ENCODE peak calls at places on chromosomes 12 and 14, in six cellular contexts. U is fibroblast of lung, S is IMR-90, D is cardiac muscle cell, F is aorta, I is GM23338. W is an unnamed sample. For H3K4me1, the result is how much of the 10 kb centered on the place peaks cover.

GRCh38 chr14:104802913-104803184 is 1.9 kb downstream of the ZBTB42 start:
- DNase-seq in U (no peak), S (no peak), D (no peak), F (no peak), I (no peak), W (no peak)

GRCh38 chr14:89419973-89420482 is 3.0 kb upstream of the FOXN3 start:
- DNase-seq in U (no peak), S (no peak), D (no peak), F (no peak), I (no peak), W (no peak)

GRCh38 chr12:117789195-117789912 is 179.4 kb downstream of the KSR2 start:
- DNase-seq in U (no peak), S (no peak), D (no peak), F (no peak), I (peak), W (no peak)

GRCh38 chr14:68248481-68249255 is 429.1 kb downstream of the RAD51B start:
- DNase-seq in U (peak), S (peak), D (peak), F (peak), I (peak), W (peak)

GRCh38 chr14:45091696-45092095 is 7.8 kb downstream of the PRPF39 start:
- DNase-seq in U (peak), S (peak), D (no peak), F (no peak), I (no peak), W (no peak)

GRCh38 chr14:96806836-96807235 is 9.7 kb downstream of the VRK1 start:
- DNase-seq in U (peak), S (no peak), D (no peak), F (no peak), I (no peak), W (no peak)

GRCh38 chr12:131536766-131537165 is 174.1 kb upstream of the SFSWAP start:
- DNase-seq in U (no peak), S (no peak), D (no peak), F (no peak), I (no peak), W (no peak)

GRCh38 chr12:77940011-77940423 is 109.3 kb downstream of the NAV3 start:
- DNase-seq in U (peak), S (peak), D (peak), F (no peak), I (no peak), W (no peak)

GRCh38 chr12:89873745-89874144 is 165.1 kb upstream of the ATP2B1 start:
- DNase-seq in U (peak), S (peak), D (peak), F (no peak), I (no peak), W (no peak)

GRCh38 chr14:75156901-75157300 is 19.5 kb downstream of the TMED10 start:
- DNase-seq in U (no peak), S (no peak), D (no peak), F (no peak), I (no peak), W (no peak)

GRCh38 chr12:46377678-46378077 is 5.1 kb upstream of the SLC38A2 start:
- DNase-seq in U (no peak), S (peak), D (no peak), F (no peak), I (no peak), W (no peak)

GRCh38 chr14:21160061-21160610 is 4.3 kb upstream of the OR5AU1 start:
- DNase-seq in U (no peak), S (no peak), D (no peak), F (no peak), I (no peak), W (no peak)

GRCh38 chr12:6072302-6072752 is 52.1 kb downstream of the VWF start:
- DNase-seq in U (peak), S (peak), D (no peak), F (no peak), I (no peak), W (no peak)

DNA sequence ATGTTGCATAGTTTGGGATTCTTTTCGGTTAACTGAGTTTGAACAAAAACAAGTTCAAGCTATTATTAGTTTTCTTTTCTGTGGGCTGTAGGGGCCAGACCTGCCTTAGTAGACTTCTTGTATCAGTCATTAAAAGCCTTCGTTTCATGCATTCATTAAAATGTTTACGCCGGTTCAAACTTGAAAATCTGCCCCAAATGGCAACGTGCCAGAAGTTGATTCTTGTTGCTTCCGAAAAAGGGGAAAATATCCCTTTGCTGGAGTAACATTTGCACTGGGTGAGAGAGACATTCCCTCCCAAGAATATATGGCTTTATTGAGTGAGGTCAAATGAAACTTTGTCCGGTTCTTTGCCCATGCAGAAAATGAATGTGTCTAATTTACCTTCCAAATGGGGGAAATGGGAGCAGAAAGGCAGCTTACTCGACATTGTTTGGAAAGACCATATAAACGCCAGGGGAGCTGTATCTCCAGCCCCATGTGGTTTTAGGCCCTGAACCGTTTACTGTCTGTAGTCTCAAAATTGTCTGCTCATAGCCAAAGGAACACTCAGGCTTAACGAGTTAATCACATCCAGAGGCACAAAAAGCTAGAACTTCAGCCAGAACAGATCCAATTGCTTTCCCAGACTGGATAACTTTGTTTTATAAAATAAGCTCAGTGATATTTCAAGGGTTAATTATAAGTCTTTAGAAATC is 3.0 kb upstream of the EMP1 start:
- DNase-seq in U (no peak), S (no peak), D (no peak), F (no peak), I (no peak), W (no peak)
- H3K27ac ChIP-seq in U (no peak), S (no peak), D (no peak), F (no peak), I (no peak), W (no peak)

DNA sequence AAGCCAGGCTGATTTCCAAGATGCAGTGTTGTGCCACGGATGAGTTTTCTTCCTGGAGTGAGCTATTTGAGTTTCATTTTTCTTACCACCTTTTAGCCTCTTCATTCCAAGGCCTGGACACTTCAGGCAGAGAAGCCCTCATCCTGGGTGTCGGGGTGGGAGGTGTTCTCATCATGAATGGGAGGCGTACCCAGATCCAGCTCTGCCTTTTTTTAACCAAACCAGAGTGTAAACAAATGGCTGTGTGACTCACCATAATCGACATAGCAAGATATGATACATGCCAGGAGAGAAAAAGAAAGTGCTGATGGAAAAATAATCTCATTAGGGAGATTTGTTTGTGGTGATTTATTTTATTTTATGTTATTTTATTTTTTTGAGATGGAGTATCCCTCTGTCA is 80.0 kb downstream of the ARF6 start:
- DNase-seq in U (peak), S (peak), D (no peak), F (no peak), I (no peak), W (no peak)
- H3K4me1 ChIP-seq in U (under half), S (under half), D (under half), F (under half), I (under half), W (half or more)

GRCh38 chr14:59920378-59920683 is 387 bp downstream of the LRRC9 start:
- DNase-seq in U (peak), S (no peak), D (no peak), F (no peak), I (no peak), W (no peak)

GRCh38 chr14:59918824-59919581 is 941 bp upstream of the LRRC9 start:
- DNase-seq in U (peak), S (peak), D (peak), F (no peak), I (peak), W (no peak)

DNA sequence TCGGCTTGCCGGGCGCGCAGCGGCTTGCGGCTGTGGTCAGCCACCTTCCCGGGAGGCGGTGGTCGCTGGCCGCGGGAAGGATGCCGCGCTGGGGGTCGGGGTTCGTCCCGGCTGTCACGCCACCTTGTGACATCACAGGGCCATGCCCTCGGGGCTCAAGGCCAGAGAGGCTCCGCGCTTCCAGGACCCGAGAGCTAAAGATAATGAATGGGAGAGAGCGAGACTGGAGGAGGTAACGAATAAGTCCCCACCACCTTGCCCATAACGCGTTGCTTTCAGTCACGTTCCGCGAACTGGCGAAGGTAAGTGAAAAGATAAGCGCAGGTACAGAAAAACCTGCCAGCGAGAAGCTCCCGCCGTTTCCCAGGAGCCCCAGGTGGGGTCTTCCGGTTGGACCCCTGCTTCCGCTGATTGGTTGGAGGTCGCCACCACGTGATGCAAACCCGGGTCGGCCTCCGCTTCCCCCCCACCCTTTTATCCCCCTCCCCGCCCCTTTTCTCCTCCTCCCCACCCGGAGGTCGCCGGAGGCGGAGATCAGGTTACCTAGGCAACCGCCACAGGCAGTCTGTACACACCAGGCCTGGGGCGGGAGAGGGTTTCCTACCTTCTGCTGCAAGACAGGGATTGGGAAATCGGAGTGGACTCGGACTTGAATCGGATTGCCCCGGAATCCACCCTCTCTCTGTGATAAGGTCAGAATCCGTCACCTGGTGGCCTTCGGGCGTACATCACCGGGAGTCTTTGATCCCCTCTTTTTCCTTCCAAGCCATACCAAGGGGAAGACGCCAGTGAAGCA is at the start of gene LRRC9:
- DNase-seq in U (peak), S (no peak), D (peak), F (peak), I (peak), W (no peak)
- H3K27ac ChIP-seq in U (no peak), S (no peak), D (no peak), F (no peak), I (peak), W (no peak)

GRCh38 chr14:65318636-65319506 is 93.7 kb upstream of the FUT8 start:
- DNase-seq in U (no peak), S (no peak), D (no peak), F (no peak), I (no peak), W (no peak)
- H3K4me1 ChIP-seq in U (under half), S (under half), D (under half), F (under half), I (under half), W (under half)

GRCh38 chr14:54187439-54187838 is 209.4 kb upstream of the CDKN3 start:
- DNase-seq in U (no peak), S (no peak), D (peak), F (no peak), I (no peak), W (no peak)

GRCh38 chr14:54177861-54178591 is 218.8 kb upstream of the CDKN3 start:
- DNase-seq in U (no peak), S (peak), D (no peak), F (no peak), I (no peak), W (no peak)

GRCh38 chr14:54177009-54177408 is 219.8 kb upstream of the CDKN3 start:
- DNase-seq in U (no peak), S (no peak), D (no peak), F (no peak), I (no peak), W (no peak)

GRCh38 chr14:54186821-54187365 is 209.9 kb upstream of the CDKN3 start:
- DNase-seq in U (no peak), S (no peak), D (no peak), F (no peak), I (no peak), W (no peak)

GRCh38 chr14:54182419-54183040 is 214.3 kb upstream of the CDKN3 start:
- DNase-seq in U (peak), S (peak), D (no peak), F (no peak), I (no peak), W (no peak)
- H3K27ac ChIP-seq in U (no peak), S (no peak), D (no peak), F (no peak), I (no peak), W (no peak)